ENCODE peak calls at places on chromosomes 6 and 20, in five cellular contexts. Y is gastrocnemius medialis, K is uterus, A is mammary epithelial cell, D is Peyer's patch. Q is an unnamed sample. For H3K36me3, the result is how much of the 10 kb centered on the place peaks cover.

GRCh38 chr6:36755435-36756348 is 58.1 kb downstream of the RAB44 start:
- DNase-seq in Y (no peak), D (no peak), K (no peak), A (peak), Q (peak)

GRCh38 chr6:45658958-45659357 is 281.2 kb upstream of the SUPT3H start:
- DNase-seq in A (no peak), K (no peak), Y (no peak), D (no peak), Q (no peak)

GRCh38 chr6:138805431-138805830 is 9.5 kb downstream of the ECT2L start:
- DNase-seq in Y (no peak), K (no peak), D (no peak), A (no peak), Q (no peak)

GRCh38 chr6:41599836-41600445 is 38.3 kb upstream of the MDFI start:
- DNase-seq in D (no peak), K (no peak), Y (no peak), A (no peak), Q (no peak)

GRCh38 chr20:8082025-8082424 is 50.0 kb upstream of the PLCB1 start:
- DNase-seq in A (no peak), Y (no peak), K (no peak), D (no peak), Q (no peak)

GRCh38 chr6:42341221-42341620 is 110.5 kb downstream of the TRERF1 start:
- DNase-seq in A (no peak), D (no peak), Y (no peak), K (no peak), Q (no peak)

GRCh38 chr6:83815631-83816030 is 37.5 kb upstream of the RIPPLY2 start:
- DNase-seq in A (peak), Y (no peak), K (no peak), D (no peak), Q (no peak)

GRCh38 chr6:143970827-143971226 is 37.2 kb downstream of the PLAGL1 start:
- DNase-seq in D (no peak), K (no peak), Y (no peak), A (no peak), Q (no peak)

GRCh38 chr6:170295519-170296422 is 4.9 kb upstream of the DLL1 start:
- DNase-seq in A (peak), K (no peak), Y (no peak), D (peak), Q (no peak)

GRCh38 chr6:27141013-27141412 is 106.5 kb upstream of the PRSS16 start:
- DNase-seq in D (no peak), A (no peak), K (no peak), Y (no peak), Q (no peak)

GRCh38 chr6:90024633-90025032 is 130.4 kb downstream of the GJA10 start:
- DNase-seq in Y (no peak), K (no peak), D (no peak), A (no peak), Q (no peak)

GRCh38 chr6:104682722-104683643 is 176.7 kb downstream of the HACE1 start:
- DNase-seq in Y (no peak), K (no peak), A (peak), D (peak), Q (no peak)

GRCh38 chr20:53657732-53658131 is 64.1 kb upstream of the ZNF217 start:
- DNase-seq in Y (no peak), A (no peak), D (no peak), K (no peak), Q (no peak)

GRCh38 chr6:142883011-142883410 is 62.0 kb downstream of the HIVEP2 start:
- DNase-seq in A (no peak), K (no peak), Y (no peak), D (no peak), Q (no peak)

GRCh38 chr6:34516391-34517324 is 39.5 kb downstream of the SPDEF start:
- DNase-seq in D (peak), Y (no peak), K (no peak), A (no peak), Q (no peak)

GRCh38 chr6:113495521-113495920 is 361.6 kb upstream of the MARCKS start:
- DNase-seq in D (no peak), K (no peak), Y (no peak), A (peak), Q (peak)

GRCh38 chr6:149864578-149865535 is 698 bp upstream of the LRP11 start:
- DNase-seq in A (peak), D (no peak), Y (no peak), K (peak), Q (no peak)

GRCh38 chr6:136341967-136342366 is 52.3 kb upstream of the BCLAF1 start:
- DNase-seq in K (no peak), D (no peak), A (no peak), Y (no peak), Q (no peak)
- TF ChIP-seq CTCF in K (no peak), D (no peak), A (no peak), Y (no peak), Q (no peak)

GRCh38 chr20:34710861-34711574 is 6.9 kb downstream of the TP53INP2 start:
- DNase-seq in D (no peak), A (no peak), K (no peak), Y (no peak), Q (no peak)
- H3K4me3 ChIP-seq in D (no peak), A (no peak), K (no peak), Y (no peak), Q (no peak)

GRCh38 chr6:35643162-35643535 is 45.6 kb downstream of the FKBP5 start:
- DNase-seq in K (no peak), Y (no peak), A (no peak), D (no peak), Q (no peak)

GRCh38 chr6:35642471-35643161 is 46.1 kb downstream of the FKBP5 start:
- DNase-seq in Y (no peak), D (no peak), K (no peak), A (no peak), Q (no peak)

GRCh38 chr6:35637911-35638310 is 50.8 kb downstream of the FKBP5 start:
- DNase-seq in Y (no peak), A (no peak), K (no peak), D (no peak), Q (no peak)

GRCh38 chr6:35638679-35639078 is 50.0 kb downstream of the FKBP5 start:
- DNase-seq in A (no peak), D (no peak), K (no peak), Y (no peak), Q (no peak)

DNA sequence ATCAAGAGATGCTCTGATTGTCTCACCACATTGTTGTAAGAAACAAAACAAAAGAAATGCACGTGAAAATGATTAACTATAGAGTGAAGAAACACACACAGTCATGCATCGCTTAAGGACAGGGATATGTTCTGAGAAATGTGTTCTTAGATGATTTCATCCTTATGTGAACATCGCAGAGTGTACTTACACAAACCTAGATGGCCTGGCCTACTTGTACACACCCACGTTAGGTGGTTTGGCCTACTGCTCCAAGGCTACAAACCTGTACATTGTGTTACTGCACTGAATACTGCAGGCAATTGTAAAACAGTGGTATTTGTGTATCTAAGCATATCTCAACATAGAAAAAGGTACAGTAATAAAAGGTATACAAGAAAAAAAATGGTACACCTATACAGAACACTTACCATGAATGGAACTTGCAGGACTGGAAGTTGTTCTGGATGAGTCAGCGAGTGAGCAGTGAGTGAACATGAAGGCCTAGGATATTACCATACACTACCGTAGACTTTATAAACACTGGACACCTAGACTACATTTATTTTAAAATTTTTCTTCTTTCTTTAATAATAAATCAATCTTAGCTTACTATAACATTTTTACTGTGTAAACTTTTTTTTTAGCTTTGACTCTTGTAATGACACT is 48.6 kb downstream of the FKBP5 start:
- DNase-seq in A (peak), K (no peak), Y (no peak), D (no peak), Q (peak)
- H3K36me3 ChIP-seq in A (under half), K (under half), Y (half or more), D (under half), Q (under half)

GRCh38 chr20:63224272-63225081 is 8.5 kb upstream of the YTHDF1 start:
- DNase-seq in D (no peak), K (peak), Y (no peak), A (peak), Q (no peak)
- TF ChIP-seq CTCF in D (no peak), K (no peak), Y (peak), A (peak), Q (peak)

DNA sequence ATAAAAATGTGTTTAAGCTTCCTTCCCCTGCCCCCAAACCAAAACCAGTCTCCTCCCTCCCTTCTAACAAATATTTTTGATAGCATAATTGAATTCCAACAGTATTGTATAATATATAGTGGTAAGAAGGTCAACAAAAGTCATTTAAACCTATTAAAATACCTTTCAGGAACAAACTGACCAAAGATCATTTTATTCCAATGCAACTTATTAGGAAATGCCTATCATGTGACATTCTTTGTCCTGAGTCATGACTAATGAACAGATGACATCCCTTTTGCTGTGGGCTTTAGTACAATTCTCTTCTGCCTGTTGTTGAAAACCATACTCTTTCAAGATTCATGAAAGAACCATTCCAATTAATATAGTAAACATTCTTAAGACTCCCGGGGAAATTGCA is 51.5 kb upstream of the TRAF3IP2 start:
- DNase-seq in D (no peak), K (no peak), Y (no peak), A (peak), Q (peak)
- H3K4me3 ChIP-seq in D (no peak), K (no peak), Y (no peak), A (no peak), Q (no peak)

GRCh38 chr20:21388566-21388965 is 8.8 kb downstream of the NKX2-4 start:
- DNase-seq in Y (no peak), A (no peak), K (no peak), D (no peak), Q (no peak)
- H3K36me3 ChIP-seq in Y (half or more), A (under half), K (under half), D (under half), Q (under half)

DNA sequence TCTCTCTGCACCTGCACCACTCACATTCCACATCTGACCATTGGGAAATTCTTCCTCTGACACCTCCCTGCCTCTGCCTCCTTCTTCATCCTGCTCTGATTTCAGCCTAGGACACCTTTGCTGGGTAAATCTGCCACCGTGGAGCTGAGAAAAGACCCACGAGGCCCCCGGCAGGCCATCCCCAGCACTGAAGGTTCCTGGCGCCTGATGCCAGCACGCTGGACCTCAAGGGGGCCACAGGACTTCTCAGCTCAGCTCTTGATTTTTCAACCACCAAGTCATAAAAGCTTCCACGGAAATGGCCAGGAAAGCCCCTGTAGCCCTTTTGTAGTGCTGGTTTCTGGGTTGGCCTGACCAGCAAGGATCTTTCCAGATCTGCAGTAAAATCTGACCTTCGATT is 157.7 kb downstream of the BMP7 start:
- DNase-seq in Y (no peak), K (no peak), D (no peak), A (no peak), Q (no peak)
- TF ChIP-seq CTCF in Y (no peak), K (no peak), D (no peak), A (no peak), Q (no peak)

Q was measured in kidney epithelial cell.